ENCODE peak calls at places on chromosomes 12 and 14, in seven cellular contexts. P, R, G, O, Z, L and I are unnamed samples.

GRCh38 chr14:104342435-104343293 is 204.3 kb downstream of the KIF26A start:
- DNase-seq in P (no peak), O (peak), Z (peak), R (no peak), L (peak), G (no peak), I (peak)

GRCh38 chr12:10130042-10130441 is at the start of gene CLEC7A:
- DNase-seq in L (no peak), O (no peak), Z (no peak), R (no peak), G (no peak), P (no peak), I (no peak)

GRCh38 chr12:2745655-2746054 is 49.1 kb upstream of the FKBP4 start:
- DNase-seq in R (no peak), L (no peak), P (no peak), G (no peak), O (no peak), Z (no peak), I (no peak)

GRCh38 chr14:66476964-66477363 is 9.2 kb upstream of the CCDC196 start:
- DNase-seq in Z (no peak), O (no peak), P (no peak), G (no peak), L (no peak), R (peak), I (no peak)

GRCh38 chr14:28163897-28164296 is 602.7 kb upstream of the FOXG1 start:
- DNase-seq in G (no peak), L (no peak), P (no peak), R (no peak), Z (no peak), O (no peak), I (no peak)

GRCh38 chr12:57628280-57629191 is 4.5 kb downstream of the B4GALNT1 start:
- DNase-seq in P (no peak), L (no peak), R (no peak), Z (no peak), O (no peak), G (no peak), I (no peak)

GRCh38 chr12:52119398-52120254 is 40.1 kb downstream of the SMIM41 start:
- DNase-seq in O (no peak), R (peak), G (no peak), P (peak), L (no peak), Z (peak), I (no peak)

GRCh38 chr14:99260652-99261551 is 11.1 kb downstream of the BCL11B start:
- DNase-seq in L (no peak), R (no peak), O (no peak), P (no peak), Z (no peak), G (no peak), I (no peak)

GRCh38 chr12:27284751-27285150 is 40.7 kb downstream of the STK38L start:
- DNase-seq in L (no peak), G (no peak), Z (no peak), P (no peak), O (no peak), R (peak), I (no peak)

GRCh38 chr14:69260246-69260978 is 454 bp downstream of the GALNT16 start:
- DNase-seq in O (no peak), R (no peak), G (no peak), P (no peak), Z (peak), L (peak), I (peak)

GRCh38 chr12:22173154-22173553 is 127.1 kb downstream of the CMAS start:
- DNase-seq in L (no peak), R (peak), Z (no peak), P (no peak), O (no peak), G (no peak), I (no peak)
- TF ChIP-seq CTCF in L (no peak), R (no peak), Z (no peak), P (peak), O (no peak), G (no peak), I (no peak)

GRCh38 chr14:24212924-24213865 is at the start of gene CHMP4A:
- DNase-seq in P (peak), O (peak), G (peak), R (peak), L (peak), Z (peak), I (peak)
- TF ChIP-seq CTCF in P (no peak), O (no peak), G (no peak), R (no peak), L (peak), Z (no peak), I (no peak)

GRCh38 chr14:39731912-39732311 is 299.7 kb upstream of the FBXO33 start:
- DNase-seq in O (no peak), Z (peak), G (no peak), P (peak), L (no peak), R (peak), I (no peak)
- TF ChIP-seq CTCF in O (no peak), Z (peak), G (no peak), P (peak), L (no peak), R (no peak), I (no peak)

DNA sequence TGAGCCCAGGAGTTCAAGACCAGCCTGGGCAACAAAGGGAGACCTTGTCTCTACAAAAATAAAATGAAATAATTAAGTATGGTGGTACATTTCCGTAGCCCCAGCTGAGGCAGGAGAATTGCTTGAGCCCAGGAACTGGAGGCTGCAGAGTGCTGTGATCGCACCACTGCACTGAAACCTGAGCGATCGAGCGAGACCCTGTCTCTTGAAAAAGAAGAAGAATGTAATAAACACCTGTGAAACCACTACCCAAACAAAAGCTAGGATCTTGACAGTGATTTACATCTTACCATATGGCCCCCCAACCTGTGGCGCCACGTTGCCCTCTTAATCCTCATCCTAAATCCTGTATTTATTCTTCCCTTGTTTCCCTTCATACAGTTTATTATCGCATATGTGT is 5.7 kb upstream of the DTX1 start:
- DNase-seq in G (no peak), P (no peak), Z (no peak), R (no peak), O (no peak), L (no peak), I (no peak)
- TF ChIP-seq CTCF in G (no peak), P (no peak), Z (no peak), R (no peak), O (no peak), L (no peak), I (no peak)

GRCh38 chr14:46646796-46647195 is 4.8 kb downstream of the RPL10L start:
- DNase-seq in L (no peak), R (no peak), G (no peak), O (no peak), Z (no peak), P (no peak), I (no peak)

GRCh38 chr14:46653031-46653775 is 1.6 kb upstream of the RPL10L start:
- DNase-seq in P (no peak), L (no peak), O (no peak), G (no peak), Z (no peak), R (no peak), I (no peak)

DNA sequence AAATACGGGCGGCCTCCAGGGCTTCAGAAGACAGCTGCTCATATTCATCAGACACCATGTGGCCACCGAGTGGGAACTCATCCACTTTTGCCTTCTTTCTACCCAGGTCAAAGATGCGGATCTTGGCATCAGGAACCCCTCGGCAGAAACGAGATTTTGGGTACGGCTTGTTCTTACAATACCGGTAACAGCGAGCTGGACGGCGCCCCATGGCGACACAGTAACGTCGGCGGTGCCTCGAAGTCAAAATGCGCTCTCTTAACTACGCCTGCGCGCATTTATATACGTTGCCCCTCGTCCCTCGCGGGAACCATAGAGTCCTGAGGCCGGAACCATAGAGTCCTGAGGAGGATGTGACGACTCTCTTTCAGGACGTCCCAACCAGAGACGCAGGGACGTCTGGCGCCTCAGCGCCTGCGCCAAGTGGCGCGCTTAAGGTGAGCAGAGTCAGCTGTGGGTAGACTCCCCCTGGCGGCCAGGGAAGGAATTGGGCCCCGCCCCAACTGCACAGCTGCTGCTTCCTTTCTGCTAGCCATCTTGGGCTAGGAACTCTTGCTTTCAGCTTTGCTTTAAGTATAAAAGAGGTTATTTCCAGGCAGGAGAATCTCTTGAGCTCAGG is at the start of gene RPL10L:
- DNase-seq in O (no peak), L (no peak), R (no peak), Z (peak), P (no peak), G (no peak), I (no peak)
- TF ChIP-seq CTCF in O (no peak), L (no peak), R (no peak), Z (peak), P (peak), G (no peak), I (no peak)

GRCh38 chr12:50326636-50327284 is 43.4 kb upstream of the LIMA1 start:
- DNase-seq in P (no peak), O (peak), R (peak), L (no peak), G (no peak), Z (no peak), I (no peak)
- TF ChIP-seq CTCF in P (no peak), O (no peak), R (no peak), L (no peak), G (no peak), Z (no peak), I (no peak)

DNA sequence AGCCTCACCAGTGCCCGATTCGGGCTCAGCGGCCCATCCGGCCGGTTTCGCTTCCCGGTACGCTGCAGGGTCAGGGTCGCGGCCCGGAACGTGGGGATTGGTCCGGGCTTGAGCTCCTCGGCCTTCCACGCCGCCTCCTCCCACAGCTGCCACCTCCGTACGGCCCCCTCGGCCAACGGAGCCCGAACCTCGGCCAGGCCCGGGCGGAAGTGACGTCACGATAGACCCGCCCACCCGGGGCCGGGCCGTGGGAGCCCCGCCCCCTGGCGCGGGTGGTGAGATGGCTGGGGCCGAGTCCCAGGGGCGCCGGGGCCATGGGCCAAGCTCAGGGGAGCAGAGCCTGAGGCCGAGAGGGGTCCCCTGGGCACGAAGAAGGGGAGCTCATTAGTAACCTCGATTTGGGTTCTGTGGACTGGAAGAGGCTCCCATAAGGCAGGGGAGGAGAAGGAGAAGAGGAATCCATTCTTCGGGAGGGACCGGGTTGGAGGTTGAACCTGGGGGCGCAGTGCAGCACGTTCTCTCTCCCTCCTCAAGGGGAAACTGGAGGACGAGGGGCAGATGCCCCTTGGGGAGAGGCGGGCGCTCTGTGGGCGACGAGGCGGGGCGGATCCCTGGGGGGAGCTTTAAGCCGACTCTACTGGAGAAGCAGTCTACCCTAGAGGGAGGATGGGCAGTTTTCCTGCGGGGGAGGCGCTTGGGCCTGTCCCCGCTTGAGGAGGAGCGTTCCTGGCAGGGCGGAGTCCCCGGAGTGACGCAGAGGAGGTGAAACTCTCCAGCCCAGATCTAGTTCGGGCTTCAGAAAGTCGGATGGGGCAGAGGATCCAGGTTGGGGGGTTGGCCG is at the start of gene MLF2:
- DNase-seq in G (peak), O (peak), L (peak), R (peak), Z (peak), P (peak), I (peak)
- TF ChIP-seq CTCF in G (peak), O (peak), L (no peak), R (no peak), Z (peak), P (no peak), I (peak)

GRCh38 chr14:79274641-79275366 is 936.5 kb downstream of the DIO2 start:
- DNase-seq in Z (no peak), G (no peak), O (no peak), P (no peak), R (no peak), L (no peak), I (no peak)
- TF ChIP-seq CTCF in Z (no peak), G (no peak), O (no peak), P (no peak), R (no peak), L (no peak), I (no peak)

GRCh38 chr12:130976171-130976720 is 22.5 kb downstream of the ADGRD1 start:
- DNase-seq in R (no peak), G (no peak), Z (no peak), L (no peak), P (no peak), O (no peak), I (no peak)

GRCh38 chr12:130977046-130977758 is 23.5 kb downstream of the ADGRD1 start:
- DNase-seq in P (no peak), O (no peak), Z (no peak), L (no peak), R (no peak), G (no peak), I (no peak)

GRCh38 chr12:130973906-130974305 is 20.2 kb downstream of the ADGRD1 start:
- DNase-seq in G (no peak), Z (no peak), O (no peak), R (no peak), L (no peak), P (no peak), I (no peak)

GRCh38 chr12:130973109-130973508 is 19.4 kb downstream of the ADGRD1 start:
- DNase-seq in G (no peak), O (no peak), L (no peak), Z (no peak), R (no peak), P (no peak), I (no peak)

DNA sequence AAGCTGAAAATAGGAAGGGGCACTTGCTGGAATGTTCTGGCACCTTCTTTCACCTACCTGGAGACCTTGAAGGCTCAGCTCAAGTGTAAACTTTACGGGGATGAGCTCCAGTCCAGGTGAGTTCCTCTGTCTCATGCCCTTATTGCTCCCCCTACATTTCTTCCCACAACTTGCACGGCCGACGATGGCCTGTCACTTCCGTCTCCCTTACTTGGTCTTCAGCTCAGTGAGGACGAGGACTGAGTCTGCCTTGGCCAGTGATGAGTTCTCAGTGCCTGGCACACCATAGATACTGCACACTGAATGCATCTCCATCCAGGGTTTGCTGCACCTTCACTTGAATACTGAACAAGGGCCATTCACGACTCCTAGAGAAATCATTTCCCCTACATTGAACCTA is 21.4 kb downstream of the ADGRD1 start:
- DNase-seq in Z (no peak), O (no peak), G (no peak), R (no peak), L (no peak), P (no peak), I (no peak)
- TF ChIP-seq CTCF in Z (no peak), O (no peak), G (no peak), R (no peak), L (no peak), P (no peak), I (no peak)

GRCh38 chr12:74685385-74685784 is 147.8 kb downstream of the ATXN7L3B start:
- DNase-seq in L (no peak), P (no peak), R (no peak), O (no peak), Z (no peak), G (no peak), I (no peak)

GRCh38 chr12:74689929-74690328 is 152.3 kb downstream of the ATXN7L3B start:
- DNase-seq in L (no peak), P (no peak), Z (no peak), O (no peak), G (no peak), R (no peak), I (no peak)

DNA sequence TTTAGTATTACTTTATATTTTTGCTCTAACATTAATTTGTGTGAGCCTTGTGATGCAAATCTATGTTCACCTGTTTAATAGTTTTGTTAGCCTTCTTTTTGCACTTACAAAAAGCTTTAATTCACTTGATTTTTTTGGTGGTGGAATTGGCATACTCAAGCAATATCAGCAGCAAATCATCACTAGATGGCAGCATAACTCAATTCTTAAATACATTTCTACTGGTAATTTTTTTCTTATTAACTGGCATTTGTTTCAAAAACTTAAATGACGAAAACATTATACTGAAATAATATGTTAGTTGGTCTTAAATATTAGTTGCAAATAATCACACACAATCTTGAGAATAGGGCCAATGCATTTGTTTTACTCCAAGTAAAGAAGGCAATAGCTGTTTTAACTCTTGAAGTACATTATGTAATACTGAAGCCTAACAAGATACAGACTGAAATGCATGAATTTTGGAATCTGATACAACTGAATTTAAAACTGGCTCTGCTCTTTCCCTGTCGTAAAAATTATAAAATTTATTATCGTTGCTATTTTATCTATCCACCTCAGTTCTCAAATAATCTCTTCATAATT is 151.5 kb downstream of the ATXN7L3B start:
- DNase-seq in G (no peak), R (peak), O (no peak), P (peak), Z (no peak), L (no peak), I (no peak)
- TF ChIP-seq CTCF in G (no peak), R (peak), O (peak), P (peak), Z (no peak), L (peak), I (peak)